ENCODE peak calls at places on chromosome 18, in six cellular contexts. D is NCI-H1092; T is RWPE1; Z is LHCN-M2; O is stimulated activated CD4-positive, alpha-beta T cell treated with anti-CD3 and anti-CD28 coated beads, Interleukin-15, amount 100 ng/mL, for 24 hours; N is activated naive CD8-positive, alpha-beta T cell treated with anti-CD3 and anti-CD28 coated beads, Interleukin-2, amount 10 ng/mL, durations not matched to agents 7 days and 5 days. E is an unnamed sample.

GRCh38 chr18:58310517-58310916 is 266.5 kb downstream of the NEDD4L start:
- DNase-seq in N (no peak), O (peak), T (peak), D (no peak), Z (peak), E (no peak)

GRCh38 chr18:6211174-6211504 is 203.6 kb downstream of the L3MBTL4 start:
- DNase-seq in O (no peak), Z (no peak), N (no peak), D (no peak), T (no peak), E (no peak)

GRCh38 chr18:48428494-48429177 is 19.5 kb upstream of the ZBTB7C start:
- DNase-seq in D (no peak), O (no peak), N (no peak), T (no peak), Z (peak), E (no peak)

GRCh38 chr18:26046419-26047077 is 43.9 kb downstream of the SS18 start:
- DNase-seq in Z (no peak), T (no peak), N (no peak), D (no peak), O (no peak), E (no peak)

GRCh38 chr18:77039196-77040140 is 93.1 kb downstream of the MBP start:
- DNase-seq in O (no peak), N (no peak), D (no peak), T (peak), Z (no peak), E (no peak)

GRCh38 chr18:12287684-12288405 is 20.2 kb upstream of the TUBB6 start:
- DNase-seq in Z (peak), T (peak), D (no peak), N (no peak), O (peak), E (peak)

GRCh38 chr18:323253-323622 is 55.4 kb upstream of the THOC1 start:
- DNase-seq in O (no peak), D (no peak), N (no peak), T (no peak), Z (peak), E (peak)

GRCh38 chr18:40832362-40832761 is 1122.7 kb upstream of the PIK3C3 start:
- DNase-seq in T (no peak), N (no peak), O (no peak), Z (peak), D (no peak), E (no peak)

GRCh38 chr18:51234117-51235010 is 36.9 kb upstream of the MEX3C start:
- DNase-seq in D (no peak), N (no peak), T (no peak), O (no peak), Z (no peak), E (no peak)

GRCh38 chr18:37476182-37476581 is 89.4 kb downstream of the CELF4 start:
- DNase-seq in T (no peak), N (peak), D (peak), Z (peak), O (peak), E (peak)

GRCh38 chr18:59049726-59050660 is 89.7 kb upstream of the SEC11C start:
- DNase-seq in N (no peak), Z (no peak), D (no peak), O (no peak), T (no peak), E (no peak)

GRCh38 chr18:46899274-46899948 is 17.9 kb downstream of the PIAS2 start:
- DNase-seq in Z (no peak), O (no peak), N (no peak), T (no peak), D (no peak), E (no peak)

GRCh38 chr18:59814872-59815271 is 84.9 kb upstream of the PMAIP1 start:
- DNase-seq in O (no peak), Z (peak), T (peak), D (no peak), N (no peak), E (no peak)

GRCh38 chr18:48821251-48821590 is 129.5 kb downstream of the SMAD7 start:
- DNase-seq in O (no peak), T (no peak), Z (no peak), N (no peak), D (no peak), E (no peak)

GRCh38 chr18:48166971-48167370 is 236.5 kb upstream of the SMAD2 start:
- DNase-seq in Z (no peak), N (no peak), O (no peak), T (no peak), D (no peak), E (no peak)

GRCh38 chr18:50614838-50615237 is 55.0 kb downstream of the MAPK4 start:
- DNase-seq in O (no peak), Z (no peak), T (peak), N (no peak), D (no peak), E (peak)

GRCh38 chr18:48216639-48217280 is 192.4 kb downstream of the ZBTB7C start:
- DNase-seq in Z (no peak), O (no peak), N (no peak), T (no peak), D (peak), E (no peak)

GRCh38 chr18:8669571-8669970 is 35.8 kb upstream of the MTCL1 start:
- DNase-seq in Z (no peak), N (no peak), O (no peak), D (no peak), T (no peak), E (no peak)

GRCh38 chr18:37537868-37538525 is 27.6 kb downstream of the CELF4 start:
- DNase-seq in N (peak), D (peak), T (peak), Z (peak), O (peak), E (peak)

GRCh38 chr18:61993831-61994230 is 101.0 kb upstream of the RNF152 start:
- DNase-seq in T (no peak), D (no peak), N (no peak), Z (peak), O (no peak), E (no peak)

GRCh38 chr18:42045346-42045745 is 90.3 kb downstream of the PIK3C3 start:
- DNase-seq in T (no peak), O (no peak), D (no peak), N (no peak), Z (peak), E (peak)

GRCh38 chr18:45993441-45993840 is 26.3 kb upstream of the EPG5 start:
- DNase-seq in D (no peak), O (no peak), N (no peak), Z (peak), T (peak), E (no peak)

E was measured in HepG2.